ENCODE peak calls at places on chromosomes 2 and 18, in four cellular contexts. F is HCT116, Y is Panc1, M is HepG2. O is an unnamed sample.

GRCh38 chr2:55511508-55512124 is 7.9 kb upstream of the CFAP36 start:
- DNase-seq in M (peak), F (peak), Y (no peak), O (peak)

GRCh38 chr2:56580242-56580641 is 396.5 kb downstream of the CCDC85A start:
- DNase-seq in F (no peak), Y (no peak), M (no peak), O (no peak)

GRCh38 chr2:237449193-237449797 is 35.3 kb upstream of the COL6A3 start:
- DNase-seq in Y (no peak), M (no peak), F (no peak), O (no peak)

GRCh38 chr2:125085904-125086303 is 1060.8 kb downstream of the CNTNAP5 start:
- DNase-seq in M (no peak), Y (no peak), F (no peak), O (no peak)

GRCh38 chr2:25808006-25808383 is 70.3 kb downstream of the ASXL2 start:
- DNase-seq in F (no peak), Y (no peak), M (no peak), O (no peak)

GRCh38 chr2:42929577-42929984 is 137.2 kb upstream of the HAAO start:
- DNase-seq in M (peak), Y (no peak), F (no peak), O (no peak)

GRCh38 chr2:84938194-84938879 is 32.6 kb upstream of the KCMF1 start:
- DNase-seq in F (peak), M (peak), Y (no peak), O (no peak)

GRCh38 chr2:99127999-99128398 is 13.5 kb upstream of the C2orf15 start:
- DNase-seq in M (no peak), F (no peak), Y (no peak), O (no peak)

GRCh38 chr2:183207110-183207509 is 82.9 kb downstream of the NUP35 start:
- DNase-seq in F (peak), Y (no peak), M (peak), O (no peak)

GRCh38 chr2:223545830-223546229 is 56.3 kb downstream of the SCG2 start:
- DNase-seq in Y (no peak), M (no peak), F (no peak), O (no peak)

GRCh38 chr18:60668583-60668982 is 296.0 kb upstream of the MC4R start:
- DNase-seq in M (no peak), Y (no peak), F (no peak), O (no peak)

GRCh38 chr2:135647836-135648579 is 93.6 kb upstream of the UBXN4 start:
- DNase-seq in Y (no peak), F (no peak), M (no peak), O (no peak)

GRCh38 chr2:135650721-135651120 is 90.9 kb upstream of the UBXN4 start:
- DNase-seq in F (no peak), Y (no peak), M (no peak), O (no peak)

GRCh38 chr2:135651717-135652116 is 89.9 kb upstream of the UBXN4 start:
- DNase-seq in F (no peak), M (no peak), Y (no peak), O (no peak)
- TF ChIP-seq TCF7L2 in F (no peak), M (no peak), Y (no peak), O (no peak)

DNA sequence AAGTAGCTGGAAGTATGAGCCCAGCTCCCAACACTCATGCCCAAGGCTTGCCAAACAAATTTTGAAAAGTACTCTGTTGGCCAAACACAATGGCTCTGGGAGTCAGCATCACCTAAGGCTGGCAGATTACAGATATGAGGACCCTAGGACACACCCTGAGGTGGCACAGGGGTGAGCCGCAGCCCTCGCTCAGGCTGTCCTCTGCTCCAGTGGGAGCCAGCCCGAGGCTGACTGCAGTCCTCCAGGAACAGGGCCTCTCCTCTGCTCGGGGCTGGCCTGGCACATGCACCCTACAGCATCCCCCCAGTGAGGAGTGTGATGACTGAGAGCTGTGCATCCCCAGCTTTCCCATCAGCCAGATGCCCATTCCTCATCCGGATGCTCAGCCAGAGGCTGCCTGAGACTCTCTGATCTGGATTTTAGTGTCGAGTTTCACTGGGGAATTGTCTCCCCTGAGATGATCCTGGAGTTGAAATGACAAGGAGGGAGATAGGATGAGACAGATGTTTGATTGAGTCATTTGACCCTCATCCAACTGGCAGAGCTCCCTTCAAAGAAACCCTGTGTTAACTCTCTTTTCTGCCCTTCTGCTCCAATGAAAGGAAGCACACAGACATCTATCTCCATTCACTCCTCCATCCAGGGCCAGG is 269.3 kb upstream of the NCKAP5 start:
- DNase-seq in M (no peak), F (no peak), Y (no peak), O (no peak)
- TF ChIP-seq TCF7L2 in M (no peak), F (no peak), Y (no peak), O (no peak)

DNA sequence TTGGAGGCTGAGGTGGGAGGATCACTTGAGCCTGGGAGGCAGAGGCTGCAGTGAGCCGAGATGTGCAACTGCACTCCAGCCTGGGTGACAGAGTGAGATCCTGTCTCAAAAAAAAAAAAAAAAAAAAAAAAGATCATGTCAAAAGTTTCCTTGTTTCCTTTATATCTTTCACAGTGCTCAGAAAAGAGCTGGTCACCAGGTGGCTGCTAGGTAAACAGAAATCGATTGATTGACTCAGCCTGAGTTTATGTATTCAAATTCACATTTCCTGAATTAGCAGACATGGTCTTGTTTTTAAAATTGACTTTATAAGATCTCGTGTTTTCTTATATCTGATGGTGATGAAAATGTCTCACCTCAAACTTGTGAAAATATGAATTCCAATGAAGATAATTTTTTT is 261.8 kb upstream of the FANCL start:
- DNase-seq in Y (no peak), M (no peak), F (no peak), O (no peak)
- TF ChIP-seq TCF7L2 in Y (no peak), M (no peak), F (no peak), O (no peak)

DNA sequence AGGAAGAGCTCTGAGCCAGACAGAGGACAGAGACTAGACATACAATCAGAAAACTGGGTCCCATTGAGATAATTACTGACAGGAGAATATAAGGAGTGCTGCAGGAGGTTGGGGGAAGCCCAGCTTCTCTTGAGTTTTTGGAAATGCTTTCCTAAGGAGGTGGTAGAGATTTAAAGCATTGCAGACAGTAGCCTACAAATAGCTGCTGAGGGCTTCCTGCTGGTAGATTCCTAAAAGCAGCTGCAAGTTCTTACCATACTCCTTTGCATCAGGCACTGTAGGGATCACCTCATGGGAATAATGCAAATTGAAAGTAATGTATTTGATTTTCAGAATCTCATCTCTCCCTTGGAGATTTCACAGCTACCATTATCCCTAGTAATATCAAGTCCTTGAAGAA is 902.6 kb upstream of the GCFC2 start:
- DNase-seq in M (no peak), Y (no peak), F (no peak), O (no peak)
- TF ChIP-seq TCF7L2 in M (no peak), Y (no peak), F (no peak), O (no peak)

GRCh38 chr2:10289891-10290290 is 12.8 kb upstream of the HPCAL1 start:
- DNase-seq in Y (peak), F (peak), M (no peak), O (no peak)
- TF ChIP-seq TCF7L2 in Y (no peak), F (peak), M (no peak), O (no peak)

GRCh38 chr2:30990736-30991135 is 147.5 kb downstream of the GALNT14 start:
- DNase-seq in F (no peak), Y (no peak), M (no peak), O (no peak)
- TF ChIP-seq TCF7L2 in F (no peak), Y (no peak), M (no peak), O (no peak)

GRCh38 chr2:189249901-189250300 is 70.3 kb upstream of the COL5A2 start:
- DNase-seq in M (no peak), Y (no peak), F (no peak), O (no peak)

GRCh38 chr2:189254268-189254883 is 74.8 kb upstream of the COL5A2 start:
- DNase-seq in M (no peak), Y (peak), F (no peak), O (no peak)

GRCh38 chr2:189255711-189256110 is 76.2 kb upstream of the COL5A2 start:
- DNase-seq in F (no peak), Y (no peak), M (no peak), O (no peak)

GRCh38 chr2:189253841-189254240 is 74.3 kb upstream of the COL5A2 start:
- DNase-seq in F (no peak), M (no peak), Y (no peak), O (no peak)

DNA sequence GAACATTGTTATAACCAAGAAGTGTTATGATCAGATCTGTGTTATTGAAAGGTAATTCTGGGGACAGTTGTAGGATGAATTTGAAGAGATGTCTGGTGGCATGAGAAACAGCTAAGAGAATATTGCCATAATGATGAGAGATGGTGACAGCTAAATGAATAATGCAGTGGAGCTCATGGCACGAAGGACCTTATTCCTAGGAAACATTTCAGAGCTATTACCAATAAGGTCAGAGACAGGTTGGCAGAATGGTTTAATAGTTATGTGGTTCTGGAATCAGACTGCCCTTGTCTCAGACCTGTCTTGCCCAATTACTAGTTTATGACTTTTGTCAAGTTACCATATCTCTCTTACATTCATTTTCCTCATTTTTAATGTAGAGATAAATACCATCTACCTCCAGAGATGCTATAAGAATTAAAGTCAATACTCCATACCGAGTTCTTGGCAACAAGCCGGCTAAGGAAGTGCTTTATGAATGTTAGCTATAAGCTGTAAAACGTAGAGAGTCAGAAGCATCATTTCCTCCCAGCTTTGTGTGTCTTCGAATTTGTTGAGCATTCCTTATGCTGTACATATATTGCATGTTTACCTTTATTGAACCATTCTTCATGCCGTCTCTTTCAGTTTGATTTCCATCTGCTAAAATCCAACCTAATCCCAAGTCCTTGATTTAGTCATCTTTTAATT is 73.6 kb upstream of the COL5A2 start:
- DNase-seq in Y (peak), M (no peak), F (no peak), O (no peak)
- TF ChIP-seq TCF7L2 in Y (no peak), M (no peak), F (no peak), O (no peak)

GRCh38 chr18:57869228-57869627 is 66.1 kb upstream of the ATP8B1 start:
- DNase-seq in F (no peak), M (no peak), Y (no peak), O (no peak)
- TF ChIP-seq TCF7L2 in F (no peak), M (no peak), Y (no peak), O (no peak)

DNA sequence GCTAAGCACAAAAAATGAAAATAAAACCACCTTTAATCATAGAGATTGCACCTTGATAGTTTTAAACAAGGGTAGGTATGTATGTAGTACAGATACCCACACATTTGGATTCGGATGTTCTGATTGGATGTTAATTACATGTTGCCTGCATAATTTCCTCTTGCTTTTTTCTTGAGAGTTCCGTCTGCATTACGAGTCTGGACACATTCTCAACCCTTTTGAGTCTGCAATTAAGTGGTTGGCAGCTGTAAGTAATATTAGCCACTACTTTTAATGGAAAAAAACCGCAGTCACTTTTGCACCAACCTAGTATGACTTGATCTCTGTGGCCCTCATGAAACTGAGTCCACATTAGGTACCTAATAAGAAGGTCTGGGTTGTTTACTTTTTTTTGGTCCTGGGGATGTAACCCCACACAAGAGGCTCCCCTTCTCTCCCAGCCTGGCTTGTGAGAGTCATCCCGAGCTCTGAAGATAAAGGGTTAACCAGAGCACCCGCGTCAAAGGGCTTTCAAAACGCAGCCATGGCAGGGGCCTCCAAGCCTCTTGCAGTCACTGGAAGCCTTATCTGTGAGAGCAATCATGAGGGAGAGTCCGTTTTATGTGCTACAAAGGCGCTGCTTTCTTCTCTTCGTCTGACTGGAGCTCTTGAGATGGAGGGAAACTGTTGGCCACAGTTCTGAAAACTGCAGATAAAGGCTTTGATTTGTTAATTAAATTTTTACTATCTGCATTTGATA is 217.4 kb downstream of the VAPA start:
- DNase-seq in Y (no peak), M (no peak), F (no peak), O (no peak)
- TF ChIP-seq TCF7L2 in Y (no peak), M (no peak), F (no peak), O (no peak)

O was measured in K562.